ENCODE peak calls at places on chromosomes 6 and 20, in six cellular contexts. W is heart right ventricle, V is fibroblast of lung, Q is left ventricle myocardium inferior, R is neural crest cell, C is progenitor cell of endocrine pancreas. I is an unnamed sample.

GRCh38 chr20:2692036-2692885 is at the start of gene EBF4:
- DNase-seq in C (peak), Q (peak), R (peak), W (peak), V (peak), I (peak)

GRCh38 chr20:57381596-57382503 is 9.3 kb upstream of the RBM38 start:
- DNase-seq in R (peak), W (peak), C (peak), Q (peak), V (peak), I (peak)

GRCh38 chr6:35302604-35303218 is 5.1 kb downstream of the DEF6 start:
- DNase-seq in Q (peak), W (peak), C (no peak), V (peak), R (no peak), I (peak)

GRCh38 chr6:106069478-106069877 is 16.7 kb upstream of the PRDM1 start:
- DNase-seq in R (no peak), C (no peak), V (peak), W (no peak), Q (no peak), I (no peak)

GRCh38 chr6:324729-325125 is 32.4 kb downstream of the DUSP22 start:
- DNase-seq in R (no peak), C (no peak), Q (no peak), V (no peak), W (no peak), I (no peak)

GRCh38 chr20:16179919-16180318 is 393.3 kb downstream of the KIF16B start:
- DNase-seq in Q (no peak), C (no peak), R (no peak), V (no peak), W (no peak), I (no peak)

GRCh38 chr20:32925481-32926196 is 66.9 kb downstream of the EFCAB8 start:
- DNase-seq in C (no peak), R (no peak), W (no peak), V (no peak), Q (no peak), I (no peak)

GRCh38 chr6:132065556-132065955 is 114.4 kb upstream of the CCN2 start:
- DNase-seq in V (no peak), R (no peak), W (no peak), C (no peak), Q (no peak), I (no peak)

GRCh38 chr6:160348552-160349441 is 619 bp downstream of the SLC22A3 start:
- DNase-seq in C (peak), R (peak), W (peak), Q (no peak), V (peak), I (no peak)

GRCh38 chr6:163180874-163181541 is 233.5 kb upstream of the QKI start:
- DNase-seq in V (peak), R (peak), Q (peak), W (peak), C (peak), I (peak)

GRCh38 chr6:3280866-3281465 is 22.2 kb downstream of the PSMG4 start:
- DNase-seq in W (no peak), C (no peak), R (no peak), Q (no peak), V (no peak), I (no peak)

GRCh38 chr6:562052-562676 is 94.7 kb downstream of the HUS1B start:
- DNase-seq in V (no peak), W (no peak), R (no peak), C (no peak), Q (no peak), I (no peak)

GRCh38 chr6:43444601-43445000 is 10.7 kb downstream of the DLK2 start:
- DNase-seq in V (no peak), C (no peak), W (no peak), R (no peak), Q (no peak), I (no peak)

GRCh38 chr20:44858959-44859358 is 26.5 kb upstream of the YWHAB start:
- DNase-seq in W (no peak), Q (no peak), C (no peak), R (no peak), V (peak), I (peak)

GRCh38 chr20:58593880-58594473 is 57.1 kb upstream of the STX16 start:
- DNase-seq in C (no peak), R (no peak), Q (no peak), W (no peak), V (no peak), I (no peak)

GRCh38 chr6:43129434-43130194 is 41.5 kb upstream of the SRF start:
- DNase-seq in R (no peak), V (peak), W (peak), C (no peak), Q (no peak), I (peak)

GRCh38 chr6:142631517-142632385 is 313.2 kb downstream of the HIVEP2 start:
- DNase-seq in W (no peak), C (no peak), R (no peak), Q (no peak), V (no peak), I (no peak)

GRCh38 chr20:10306440-10307358 is 88.1 kb downstream of the SNAP25 start:
- DNase-seq in V (peak), W (no peak), C (no peak), R (no peak), Q (no peak), I (peak)

GRCh38 chr20:5719861-5720401 is 30.3 kb upstream of the SHLD1 start:
- DNase-seq in Q (no peak), V (no peak), C (no peak), R (no peak), W (no peak), I (peak)

GRCh38 chr6:92810913-92811312 is 608.4 kb downstream of the EPHA7 start:
- DNase-seq in R (peak), V (peak), W (no peak), Q (no peak), C (peak), I (peak)

GRCh38 chr6:4644962-4645361 is 131.2 kb upstream of the CDYL start:
- DNase-seq in C (no peak), R (no peak), V (no peak), W (no peak), Q (no peak), I (peak)

GRCh38 chr20:13800728-13801134 is 15.9 kb downstream of the NDUFAF5 start:
- DNase-seq in C (no peak), V (peak), Q (peak), R (no peak), W (peak), I (no peak)

GRCh38 chr6:22828179-22829062 is 259.1 kb downstream of the HDGFL1 start:
- DNase-seq in V (peak), R (peak), W (no peak), Q (no peak), C (peak), I (peak)

GRCh38 chr6:108837236-108837971 is 10.8 kb upstream of the ARMC2 start:
- DNase-seq in Q (no peak), R (no peak), C (no peak), W (no peak), V (peak), I (peak)

GRCh38 chr6:108836061-108836460 is 12.2 kb upstream of the ARMC2 start:
- DNase-seq in C (no peak), V (no peak), R (no peak), Q (no peak), W (no peak), I (no peak)

GRCh38 chr6:108838101-108838717 is 10.0 kb upstream of the ARMC2 start:
- DNase-seq in V (peak), Q (no peak), W (no peak), C (peak), R (no peak), I (peak)

GRCh38 chr6:108832738-108833137 is 15.5 kb upstream of the ARMC2 start:
- DNase-seq in C (no peak), R (no peak), Q (no peak), V (no peak), W (no peak), I (no peak)

GRCh38 chr6:108835218-108835850 is 12.9 kb upstream of the ARMC2 start:
- DNase-seq in V (peak), C (peak), W (peak), Q (peak), R (peak), I (peak)
- TF ChIP-seq CTCF in V (peak), C (peak), W (peak), Q (peak), R (peak), I (peak)

DNA sequence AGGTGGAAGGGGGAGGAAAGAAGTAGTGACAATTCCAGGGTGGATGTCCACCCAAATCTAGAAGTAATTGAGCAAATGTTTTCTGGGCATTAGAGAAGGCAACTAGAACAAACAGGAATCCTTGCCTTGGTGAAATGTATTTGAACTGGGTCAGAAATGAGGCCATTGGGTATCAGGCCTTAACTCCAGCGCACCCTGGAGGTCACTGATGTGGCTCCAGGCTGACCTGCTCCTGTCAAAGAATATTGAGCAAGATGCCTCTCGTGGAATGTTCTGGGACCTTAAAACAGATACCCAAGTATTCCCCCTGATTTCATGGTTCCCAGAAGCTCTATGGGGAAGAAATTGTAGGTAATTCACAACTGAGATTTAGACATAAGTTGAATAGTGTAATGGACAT is 6.9 kb downstream of the HLA-DPB1 start:
- DNase-seq in V (peak), C (no peak), W (no peak), Q (peak), R (no peak), I (peak)
- TF ChIP-seq CTCF in V (peak), C (peak), W (peak), Q (peak), R (peak), I (peak)

DNA sequence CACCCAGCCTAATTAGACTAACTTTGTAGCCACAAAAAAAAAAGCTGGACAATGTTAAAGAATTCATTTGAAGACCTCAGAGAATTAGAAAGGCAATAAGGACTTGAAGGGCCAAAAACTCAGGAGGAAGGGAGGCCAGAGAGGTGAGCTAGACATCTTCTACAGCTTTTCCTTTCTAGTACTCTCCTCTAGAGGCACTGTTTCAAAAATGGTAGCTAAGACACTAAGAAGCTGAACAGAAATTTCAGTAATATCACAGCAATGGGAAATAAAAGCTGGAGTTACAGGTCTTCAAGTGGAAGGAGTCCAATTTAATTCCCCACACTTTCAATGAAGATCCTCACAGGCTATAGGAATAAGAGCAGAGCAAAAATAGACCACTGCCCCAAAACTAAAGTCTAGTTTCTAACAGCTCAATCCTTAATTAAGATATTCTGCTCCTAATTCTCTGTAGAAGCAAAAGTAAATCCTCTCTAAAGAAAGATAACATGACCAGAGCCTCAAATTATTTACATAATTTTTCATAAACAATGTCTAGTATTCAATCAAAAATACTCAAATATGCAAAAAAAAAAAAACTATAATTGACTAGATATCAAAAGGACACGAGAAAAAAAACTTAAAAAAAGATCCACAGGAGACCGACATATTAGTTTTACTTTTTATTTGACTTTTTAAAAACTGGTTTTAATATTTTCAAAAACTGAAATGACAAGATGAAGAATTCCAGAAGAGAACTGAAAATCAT is 63.7 kb downstream of the RNGTT start:
- DNase-seq in Q (no peak), C (no peak), V (no peak), R (no peak), W (no peak), I (no peak)
- TF ChIP-seq CTCF in Q (no peak), C (peak), V (no peak), R (peak), W (no peak), I (peak)

DNA sequence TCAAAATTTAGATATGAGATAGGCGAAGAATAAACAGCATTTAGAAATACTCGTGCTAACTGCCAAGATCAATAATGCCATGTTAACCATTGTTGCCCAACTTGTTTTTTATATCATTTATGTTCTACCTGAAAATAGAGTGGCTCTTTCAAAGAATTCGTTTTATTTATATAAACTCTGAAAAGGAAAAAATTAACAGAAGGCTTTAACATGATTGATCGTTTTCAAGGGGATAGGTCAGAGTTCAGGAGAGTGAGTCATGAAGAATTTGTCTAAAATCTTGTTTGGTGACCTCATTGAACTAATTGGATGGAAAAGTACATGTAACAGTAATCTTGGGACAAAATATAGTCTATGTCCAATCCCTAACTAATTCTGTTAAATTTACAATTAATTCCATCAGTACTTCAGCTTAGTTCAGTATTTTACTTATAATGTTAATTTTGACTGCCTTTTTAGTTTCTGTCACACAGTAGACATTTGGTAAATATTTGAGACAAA is 11.1 kb upstream of the ELOVL2 start:
- DNase-seq in W (no peak), C (no peak), Q (no peak), V (peak), R (no peak), I (no peak)
- TF ChIP-seq CTCF in W (no peak), C (no peak), Q (no peak), V (no peak), R (no peak), I (no peak)

DNA sequence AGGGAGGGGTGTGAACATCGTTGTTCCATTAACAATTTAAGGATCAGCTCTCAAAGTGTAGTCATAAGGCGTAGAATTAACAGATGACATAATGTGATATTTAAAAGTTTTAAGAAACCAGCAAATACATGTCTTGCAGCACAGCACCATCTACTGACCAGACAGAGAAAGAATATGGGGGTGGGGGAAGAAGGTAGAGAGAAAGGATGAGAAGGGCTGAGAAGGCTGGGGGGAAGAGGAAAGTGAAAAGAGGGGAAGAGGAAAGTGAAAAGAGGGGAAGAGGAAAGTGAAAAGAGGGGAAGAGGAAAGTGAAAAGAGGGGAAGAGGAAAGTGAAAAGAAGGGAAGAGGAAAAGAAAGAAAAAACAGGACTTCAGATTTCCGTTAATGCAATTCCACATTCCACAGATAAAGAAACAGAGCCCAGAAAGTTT is 80.9 kb downstream of the HAO1 start:
- DNase-seq in Q (no peak), W (no peak), V (peak), R (peak), C (no peak), I (peak)
- TF ChIP-seq CTCF in Q (peak), W (peak), V (peak), R (peak), C (peak), I (peak)

DNA sequence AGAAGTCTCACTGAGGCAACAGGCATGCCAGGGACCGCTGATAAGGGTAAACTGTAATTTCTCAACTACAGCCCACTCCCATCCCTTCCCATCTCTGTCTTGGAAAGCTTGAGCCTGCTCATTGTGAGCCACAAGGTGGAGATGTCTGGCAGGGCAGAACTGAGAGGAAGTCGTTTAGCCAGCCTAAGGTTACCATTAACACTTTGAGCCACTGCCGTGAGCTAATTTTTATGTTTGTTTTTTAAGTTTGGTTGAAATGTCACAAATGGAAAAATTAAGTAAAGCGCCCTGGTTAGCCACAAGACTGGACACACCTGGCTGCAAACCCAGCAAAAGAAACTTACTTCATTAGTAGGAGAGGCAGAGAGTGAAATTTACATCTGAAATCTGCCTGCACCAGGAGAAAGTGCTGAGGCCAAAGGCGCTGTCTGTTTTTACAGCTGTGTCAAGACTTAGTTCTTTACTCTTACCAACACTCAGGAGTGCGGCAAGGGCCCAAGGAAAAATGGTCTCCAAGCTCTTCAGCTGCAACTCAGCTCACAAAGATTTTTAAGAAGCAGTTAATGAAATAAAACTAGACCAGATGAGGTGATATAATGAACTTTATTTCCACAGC is 50.0 kb upstream of the FAM83C start:
- DNase-seq in V (peak), C (no peak), Q (no peak), W (no peak), R (no peak), I (peak)
- TF ChIP-seq CTCF in V (peak), C (no peak), Q (peak), W (no peak), R (peak), I (no peak)

GRCh38 chr6:70215460-70215859 is 87.4 kb downstream of the COL9A1 start:
- DNase-seq in R (no peak), C (no peak), V (no peak), Q (no peak), W (no peak), I (no peak)

GRCh38 chr6:70208235-70208790 is 94.6 kb downstream of the COL9A1 start:
- DNase-seq in R (no peak), Q (no peak), V (no peak), C (no peak), W (no peak), I (no peak)

GRCh38 chr6:70210462-70210861 is 92.4 kb downstream of the COL9A1 start:
- DNase-seq in R (no peak), W (no peak), V (peak), C (no peak), Q (no peak), I (peak)
- TF ChIP-seq CTCF in R (peak), W (no peak), V (no peak), C (peak), Q (peak), I (peak)

I was measured in NB4.